ENCODE peak calls at places on chromosomes 5 and 9, in five cellular contexts. One of them, this sample, is unnamed.

GRCh38 chr5:168869615-168870227 is 290.6 kb upstream of the PANK3 start:
- DNase-seq in neural progenitor cell: no peak
- DNase-seq in WERI-Rb-1: no peak
- DNase-seq in psoas muscle: no peak
- DNase-seq in GM23248: no peak
- DNase-seq in this sample: no peak

GRCh38 chr5:73242741-73243140 is 69.7 kb downstream of the TMEM174 start:
- DNase-seq in neural progenitor cell: no peak
- DNase-seq in psoas muscle: no peak
- DNase-seq in WERI-Rb-1: no peak
- DNase-seq in GM23248: no peak
- DNase-seq in this sample: no peak

GRCh38 chr5:168162464-168162863 is 129.0 kb upstream of the WWC1 start:
- DNase-seq in neural progenitor cell: peak
- DNase-seq in psoas muscle: no peak
- DNase-seq in WERI-Rb-1: peak
- DNase-seq in GM23248: no peak
- DNase-seq in this sample: no peak

GRCh38 chr9:27413507-27414214 is 110.4 kb upstream of the IFNK start:
- DNase-seq in psoas muscle: no peak
- DNase-seq in neural progenitor cell: no peak
- DNase-seq in GM23248: no peak
- DNase-seq in WERI-Rb-1: no peak
- DNase-seq in this sample: no peak

GRCh38 chr5:95927927-95928723 is 33.5 kb downstream of the ELL2 start:
- DNase-seq in neural progenitor cell: no peak
- DNase-seq in psoas muscle: no peak
- DNase-seq in GM23248: peak
- DNase-seq in WERI-Rb-1: no peak
- DNase-seq in this sample: no peak

GRCh38 chr9:125782718-125783117 is 35.5 kb downstream of the PBX3 start:
- DNase-seq in GM23248: no peak
- DNase-seq in WERI-Rb-1: no peak
- DNase-seq in psoas muscle: no peak
- DNase-seq in neural progenitor cell: no peak
- DNase-seq in this sample: no peak

GRCh38 chr5:124649548-124650501 is 96.6 kb downstream of the ZNF608 start:
- DNase-seq in neural progenitor cell: no peak
- DNase-seq in WERI-Rb-1: no peak
- DNase-seq in psoas muscle: peak
- DNase-seq in GM23248: peak
- DNase-seq in this sample: peak

GRCh38 chr9:76592105-76593010 is 133.4 kb downstream of the GCNT1 start:
- DNase-seq in neural progenitor cell: peak
- DNase-seq in WERI-Rb-1: no peak
- DNase-seq in psoas muscle: no peak
- DNase-seq in GM23248: peak
- DNase-seq in this sample: no peak

GRCh38 chr5:53035868-53036381 is 46.8 kb downstream of the ITGA2 start:
- DNase-seq in GM23248: peak
- DNase-seq in WERI-Rb-1: peak
- DNase-seq in psoas muscle: no peak
- DNase-seq in neural progenitor cell: peak
- DNase-seq in this sample: peak

GRCh38 chr9:111375817-111376564 is 46.0 kb upstream of the OR2K2 start:
- DNase-seq in neural progenitor cell: no peak
- DNase-seq in GM23248: peak
- DNase-seq in psoas muscle: no peak
- DNase-seq in WERI-Rb-1: no peak
- DNase-seq in this sample: no peak

GRCh38 chr9:71741841-71742648 is 26.3 kb downstream of the CEMIP2 start:
- DNase-seq in GM23248: no peak
- DNase-seq in neural progenitor cell: no peak
- DNase-seq in psoas muscle: no peak
- DNase-seq in WERI-Rb-1: no peak
- DNase-seq in this sample: no peak

GRCh38 chr9:98383758-98384157 is 128.3 kb upstream of the TBC1D2 start:
- DNase-seq in WERI-Rb-1: no peak
- DNase-seq in GM23248: peak
- DNase-seq in psoas muscle: no peak
- DNase-seq in neural progenitor cell: peak
- DNase-seq in this sample: no peak

GRCh38 chr9:70933318-70933717 is 188.1 kb downstream of the TRPM3 start:
- DNase-seq in WERI-Rb-1: no peak
- DNase-seq in GM23248: peak
- DNase-seq in neural progenitor cell: no peak
- DNase-seq in psoas muscle: no peak
- DNase-seq in this sample: no peak

GRCh38 chr9:4936823-4937222 is 48.2 kb upstream of the JAK2 start:
- DNase-seq in GM23248: no peak
- DNase-seq in neural progenitor cell: no peak
- DNase-seq in WERI-Rb-1: no peak
- DNase-seq in psoas muscle: no peak
- DNase-seq in this sample: no peak

GRCh38 chr5:134242146-134242545 is 16.3 kb upstream of the PPP2CA start:
- DNase-seq in psoas muscle: peak
- DNase-seq in WERI-Rb-1: no peak
- DNase-seq in neural progenitor cell: no peak
- DNase-seq in GM23248: peak
- DNase-seq in this sample: no peak

GRCh38 chr5:55855509-55855908 is 4.4 kb downstream of the IL31RA start:
- DNase-seq in GM23248: no peak
- DNase-seq in psoas muscle: no peak
- DNase-seq in neural progenitor cell: no peak
- DNase-seq in WERI-Rb-1: no peak
- DNase-seq in this sample: no peak

GRCh38 chr5:7852988-7853387 is 2.1 kb upstream of the CFAP90 start:
- DNase-seq in psoas muscle: no peak
- DNase-seq in WERI-Rb-1: no peak
- DNase-seq in neural progenitor cell: no peak
- DNase-seq in GM23248: no peak
- DNase-seq in this sample: no peak

GRCh38 chr5:154653764-154654483 is 101.3 kb upstream of the LARP1 start:
- DNase-seq in neural progenitor cell: no peak
- DNase-seq in GM23248: peak
- DNase-seq in psoas muscle: no peak
- DNase-seq in WERI-Rb-1: peak
- DNase-seq in this sample: no peak

GRCh38 chr5:63145167-63145566 is 566.5 kb downstream of the LRRC70 start:
- DNase-seq in GM23248: peak
- DNase-seq in WERI-Rb-1: no peak
- DNase-seq in neural progenitor cell: no peak
- DNase-seq in psoas muscle: peak
- DNase-seq in this sample: no peak

GRCh38 chr9:78510035-78510434 is 213.1 kb downstream of the PSAT1 start:
- DNase-seq in neural progenitor cell: no peak
- DNase-seq in GM23248: no peak
- DNase-seq in WERI-Rb-1: no peak
- DNase-seq in psoas muscle: no peak
- DNase-seq in this sample: no peak

GRCh38 chr9:36985061-36985768 is 48.9 kb downstream of the PAX5 start:
- DNase-seq in neural progenitor cell: no peak
- DNase-seq in WERI-Rb-1: no peak
- DNase-seq in GM23248: no peak
- DNase-seq in psoas muscle: no peak
- DNase-seq in this sample: no peak

GRCh38 chr5:6384856-6385255 is 6.5 kb upstream of the MED10 start:
- DNase-seq in WERI-Rb-1: no peak
- DNase-seq in GM23248: no peak
- DNase-seq in neural progenitor cell: no peak
- DNase-seq in psoas muscle: no peak
- DNase-seq in this sample: no peak

GRCh38 chr9:16243798-16244197 is 626.7 kb downstream of the BNC2 start:
- DNase-seq in psoas muscle: no peak
- DNase-seq in GM23248: no peak
- DNase-seq in WERI-Rb-1: no peak
- DNase-seq in neural progenitor cell: peak
- DNase-seq in this sample: peak

GRCh38 chr5:93582677-93583524 is at the start of gene NR2F1:
- DNase-seq in WERI-Rb-1: peak
- DNase-seq in neural progenitor cell: peak
- DNase-seq in psoas muscle: peak
- DNase-seq in GM23248: peak
- DNase-seq in this sample: peak

GRCh38 chr5:65141487-65141886 is 340.2 kb downstream of the ADAMTS6 start:
- DNase-seq in neural progenitor cell: no peak
- DNase-seq in GM23248: no peak
- DNase-seq in psoas muscle: no peak
- DNase-seq in WERI-Rb-1: no peak
- DNase-seq in this sample: peak
- H3K4me3 ChIP-seq in neural progenitor cell: no peak
- H3K4me3 ChIP-seq in GM23248: no peak
- H3K4me3 ChIP-seq in psoas muscle: no peak
- H3K4me3 ChIP-seq in WERI-Rb-1: no peak
- H3K4me3 ChIP-seq in this sample: no peak

GRCh38 chr9:94081864-94082468 is 2.3 kb upstream of the PTPDC1 start:
- DNase-seq in WERI-Rb-1: no peak
- DNase-seq in neural progenitor cell: no peak
- DNase-seq in GM23248: no peak
- DNase-seq in psoas muscle: no peak
- DNase-seq in this sample: no peak

GRCh38 chr9:94078086-94078485 is 6.2 kb upstream of the PTPDC1 start:
- DNase-seq in GM23248: no peak
- DNase-seq in neural progenitor cell: no peak
- DNase-seq in WERI-Rb-1: no peak
- DNase-seq in psoas muscle: no peak
- DNase-seq in this sample: no peak

GRCh38 chr9:94081435-94081834 is 2.8 kb upstream of the PTPDC1 start:
- DNase-seq in psoas muscle: no peak
- DNase-seq in GM23248: no peak
- DNase-seq in neural progenitor cell: no peak
- DNase-seq in WERI-Rb-1: no peak
- DNase-seq in this sample: no peak

GRCh38 chr9:94076557-94076956 is 7.7 kb upstream of the PTPDC1 start:
- DNase-seq in WERI-Rb-1: no peak
- DNase-seq in psoas muscle: no peak
- DNase-seq in GM23248: no peak
- DNase-seq in neural progenitor cell: no peak
- DNase-seq in this sample: no peak

DNA sequence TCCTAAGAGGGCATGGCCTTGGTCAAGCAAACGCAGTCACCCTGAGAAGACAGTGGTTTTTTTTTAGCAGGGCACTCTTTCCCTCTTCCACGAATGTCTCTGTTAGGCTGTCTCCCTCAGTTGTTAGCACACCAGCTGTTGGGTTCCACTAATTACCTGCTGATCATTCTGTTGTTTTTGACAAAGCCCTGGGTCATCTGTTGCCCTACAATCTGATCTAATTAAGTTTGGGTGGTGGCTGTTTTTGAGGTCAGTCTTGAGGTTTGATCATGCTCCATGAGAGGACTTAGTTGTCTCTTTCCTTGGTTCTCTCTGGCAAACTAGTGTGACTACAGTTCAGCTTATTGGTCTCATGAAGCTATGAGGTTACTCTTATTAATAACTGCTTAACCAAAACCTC is 5.0 kb upstream of the PTPDC1 start:
- DNase-seq in neural progenitor cell: no peak
- DNase-seq in WERI-Rb-1: no peak
- DNase-seq in GM23248: no peak
- DNase-seq in psoas muscle: no peak
- DNase-seq in this sample: no peak
- H3K4me3 ChIP-seq in neural progenitor cell: no peak
- H3K4me3 ChIP-seq in WERI-Rb-1: no peak
- H3K4me3 ChIP-seq in GM23248: no peak
- H3K4me3 ChIP-seq in psoas muscle: no peak
- H3K4me3 ChIP-seq in this sample: no peak

GRCh38 chr5:67311208-67311607 is 114.6 kb upstream of the CD180 start:
- DNase-seq in GM23248: no peak
- DNase-seq in neural progenitor cell: no peak
- DNase-seq in psoas muscle: no peak
- DNase-seq in WERI-Rb-1: no peak
- DNase-seq in this sample: no peak

GRCh38 chr5:67315802-67316103 is 119.2 kb upstream of the CD180 start:
- DNase-seq in neural progenitor cell: no peak
- DNase-seq in psoas muscle: no peak
- DNase-seq in WERI-Rb-1: no peak
- DNase-seq in GM23248: no peak
- DNase-seq in this sample: no peak

GRCh38 chr5:67318746-67319145 is 122.1 kb upstream of the CD180 start:
- DNase-seq in GM23248: no peak
- DNase-seq in psoas muscle: no peak
- DNase-seq in neural progenitor cell: no peak
- DNase-seq in WERI-Rb-1: no peak
- DNase-seq in this sample: no peak

GRCh38 chr5:67310740-67311139 is 114.1 kb upstream of the CD180 start:
- DNase-seq in GM23248: no peak
- DNase-seq in WERI-Rb-1: no peak
- DNase-seq in neural progenitor cell: no peak
- DNase-seq in psoas muscle: no peak
- DNase-seq in this sample: no peak

DNA sequence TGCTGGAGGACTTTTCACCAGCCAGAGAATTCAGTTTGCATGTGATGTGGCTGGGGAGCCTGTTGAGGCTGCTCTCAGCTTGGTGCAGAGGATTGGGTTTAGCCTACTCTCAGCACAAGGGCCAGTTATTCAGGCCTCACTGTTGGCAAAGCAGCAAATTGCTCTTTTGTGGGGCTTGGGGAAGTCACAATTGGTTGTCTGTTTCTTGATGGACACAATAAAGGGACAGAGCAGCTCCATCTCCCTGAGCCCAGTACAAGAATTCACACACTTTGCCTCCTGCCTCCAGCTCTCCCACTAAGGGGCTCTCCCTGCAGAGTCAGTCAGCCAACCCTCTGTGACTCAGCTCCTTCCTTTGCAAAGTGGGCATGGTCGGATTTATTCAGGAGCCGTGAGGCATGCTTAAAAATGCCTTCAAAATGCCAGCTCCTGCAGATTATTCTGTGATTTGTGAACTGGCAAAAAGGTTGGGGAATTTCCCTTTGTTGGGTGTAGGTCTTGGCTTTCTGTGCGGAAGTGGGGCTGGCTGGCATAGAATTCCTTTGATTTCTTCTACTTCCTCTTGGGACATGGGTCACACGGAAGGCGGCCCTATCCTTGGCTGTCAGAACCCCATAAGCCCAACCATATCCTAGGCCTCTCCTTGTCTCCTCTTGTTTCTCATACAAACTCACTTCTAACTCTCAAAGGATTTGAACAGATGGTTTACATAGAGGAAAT is 118.6 kb upstream of the CD180 start:
- DNase-seq in psoas muscle: no peak
- DNase-seq in GM23248: peak
- DNase-seq in WERI-Rb-1: no peak
- DNase-seq in neural progenitor cell: peak
- DNase-seq in this sample: no peak
- H3K4me3 ChIP-seq in psoas muscle: no peak
- H3K4me3 ChIP-seq in GM23248: peak
- H3K4me3 ChIP-seq in WERI-Rb-1: no peak
- H3K4me3 ChIP-seq in neural progenitor cell: no peak
- H3K4me3 ChIP-seq in this sample: no peak

DNA sequence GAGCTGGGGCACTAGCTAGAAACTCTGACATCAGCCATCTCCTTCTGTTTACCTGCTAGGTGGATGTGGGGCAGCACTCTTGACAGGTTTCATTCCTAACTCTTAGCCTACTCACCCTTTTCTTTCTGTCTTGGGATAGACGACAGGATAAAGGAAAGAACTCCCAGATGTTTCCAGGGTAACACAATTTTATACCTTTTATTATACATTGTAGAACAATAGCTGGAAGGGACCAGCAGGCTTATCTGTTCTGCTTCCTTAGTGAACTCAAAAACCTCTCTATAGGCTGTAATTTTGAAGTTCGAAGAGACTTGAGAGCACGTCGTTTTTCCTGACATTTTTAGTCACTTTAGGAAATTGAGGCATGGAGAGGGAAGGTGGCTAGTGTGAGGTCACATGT is 13.2 kb downstream of the SPTAN1 start:
- DNase-seq in psoas muscle: no peak
- DNase-seq in neural progenitor cell: no peak
- DNase-seq in GM23248: no peak
- DNase-seq in WERI-Rb-1: no peak
- DNase-seq in this sample: no peak
- H3K4me3 ChIP-seq in psoas muscle: no peak
- H3K4me3 ChIP-seq in neural progenitor cell: no peak
- H3K4me3 ChIP-seq in GM23248: no peak
- H3K4me3 ChIP-seq in WERI-Rb-1: no peak
- H3K4me3 ChIP-seq in this sample: no peak

This sample was measured in HAP-1.